ENCODE peak calls at places on chromosomes 6 and 20, in four cellular contexts. C is fibroblast of the aortic adventitia, F is epithelial cell of esophagus, J is fibroblast of lung. W is an unnamed sample.

GRCh38 chr6:139323511-139324445 is 32.0 kb upstream of the TXLNB start:
- DNase-seq in C (no peak), F (no peak), J (peak), W (peak)

GRCh38 chr6:170394980-170395379 is 88.4 kb downstream of the FAM120B start:
- DNase-seq in C (no peak), F (no peak), J (no peak), W (no peak)

GRCh38 chr6:37761872-37762271 is 57.7 kb upstream of the ZFAND3 start:
- DNase-seq in C (no peak), F (no peak), J (no peak), W (no peak)

GRCh38 chr6:27630727-27631613 is 158.1 kb upstream of the ZNF184 start:
- DNase-seq in C (peak), F (peak), J (peak), W (peak)

GRCh38 chr6:35663001-35663400 is 25.7 kb downstream of the FKBP5 start:
- DNase-seq in C (peak), F (no peak), J (no peak), W (no peak)

GRCh38 chr6:15171026-15171425 is 74.8 kb upstream of the JARID2 start:
- DNase-seq in C (no peak), F (no peak), J (no peak), W (no peak)

GRCh38 chr6:115001726-115002436 is 659.1 kb upstream of the HS3ST5 start:
- DNase-seq in C (no peak), F (peak), J (no peak), W (no peak)

GRCh38 chr6:152948150-152948768 is 34.6 kb downstream of the FBXO5 start:
- DNase-seq in C (peak), F (peak), J (peak), W (peak)

GRCh38 chr6:43847741-43848630 is 78.0 kb downstream of the VEGFA start:
- DNase-seq in C (no peak), F (peak), J (no peak), W (no peak)

GRCh38 chr6:36241728-36242127 is 28.1 kb upstream of the PNPLA1 start:
- DNase-seq in C (peak), F (no peak), J (peak), W (peak)

DNA sequence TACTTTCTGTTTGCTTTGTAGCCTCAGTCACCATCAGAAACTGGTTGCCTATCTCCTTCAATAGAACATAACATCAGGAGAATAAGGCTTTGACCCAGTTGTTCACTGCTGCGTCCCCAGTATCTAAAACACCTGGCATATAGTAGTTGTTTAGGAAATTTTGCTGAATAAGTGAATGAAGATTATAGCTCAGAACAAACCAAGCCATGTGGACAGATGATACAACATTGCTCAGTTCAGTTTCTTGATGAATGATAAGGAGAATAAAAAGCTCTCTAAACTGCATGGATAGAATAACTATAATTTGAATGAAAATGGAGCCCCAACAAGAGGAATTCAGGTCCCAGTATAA is 5.2 kb upstream of the SERPINB1 start:
- DNase-seq in C (no peak), F (no peak), J (no peak), W (no peak)
- H3K4me3 ChIP-seq in C (peak), F (no peak), J (peak), W (peak)

GRCh38 chr6:84346372-84346771 is 118.9 kb upstream of the CEP162 start:
- DNase-seq in C (peak), F (peak), J (peak), W (peak)
- TF ChIP-seq CTCF in C (peak), F (peak), J (peak), W (peak)

DNA sequence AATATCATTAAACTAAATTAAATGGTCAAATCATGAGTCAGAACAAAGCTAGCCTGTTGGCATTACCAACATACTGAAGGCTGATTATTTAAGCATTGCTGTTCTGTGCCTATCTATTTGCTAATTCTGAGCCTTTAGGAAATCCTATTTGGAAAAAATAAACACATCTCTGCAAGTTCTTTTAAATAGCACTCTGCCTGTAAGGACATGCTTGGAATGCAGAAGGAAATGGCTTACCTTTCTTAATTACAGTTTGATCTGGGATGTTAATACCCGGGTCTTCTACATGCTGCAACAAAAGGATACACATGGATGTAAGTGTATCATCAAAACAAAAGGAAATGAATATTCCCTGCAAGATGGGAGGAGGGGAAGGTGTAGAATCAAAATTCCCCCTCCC is 8.3 kb downstream of the TFAP2A start:
- DNase-seq in C (no peak), F (peak), J (no peak), W (no peak)
- H3K4me3 ChIP-seq in C (no peak), F (peak), J (no peak), W (no peak)

GRCh38 chr6:150027806-150028565 is 2.7 kb upstream of the RAET1L start:
- DNase-seq in C (no peak), F (no peak), J (no peak), W (no peak)

GRCh38 chr6:150029749-150030148 is 4.4 kb upstream of the RAET1L start:
- DNase-seq in C (no peak), F (no peak), J (no peak), W (no peak)

GRCh38 chr6:150029276-150029675 is 3.9 kb upstream of the RAET1L start:
- DNase-seq in C (no peak), F (no peak), J (no peak), W (no peak)

GRCh38 chr6:150026976-150027805 is 1.9 kb upstream of the RAET1L start:
- DNase-seq in C (no peak), F (no peak), J (no peak), W (no peak)

GRCh38 chr6:150028799-150029198 is 3.5 kb upstream of the RAET1L start:
- DNase-seq in C (no peak), F (no peak), J (no peak), W (no peak)
- TF ChIP-seq CTCF in C (no peak), F (no peak), J (no peak), W (no peak)

DNA sequence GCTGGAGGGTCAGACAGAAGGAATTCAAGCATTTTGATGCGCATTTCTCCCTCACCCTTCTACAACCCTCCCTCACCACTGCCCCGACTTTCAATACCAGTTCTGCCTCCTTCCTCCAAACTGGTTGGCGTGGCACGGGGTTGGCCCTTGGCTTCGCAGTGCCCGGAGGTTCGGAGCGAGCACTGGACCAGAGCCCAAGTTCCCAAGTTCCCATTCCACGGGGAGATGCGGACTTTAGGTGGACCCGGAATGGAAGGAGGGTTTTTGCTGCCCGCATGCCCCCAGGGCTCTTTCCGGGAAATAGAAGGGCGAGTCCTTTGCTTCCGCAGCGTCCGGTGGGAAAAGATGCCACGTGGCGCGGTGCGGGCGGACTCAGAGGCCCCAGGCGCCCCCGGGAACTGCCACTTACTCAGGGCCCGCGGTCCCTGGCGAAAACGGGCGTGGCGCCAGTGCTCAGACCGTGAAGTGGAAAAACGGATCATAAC is 8.0 kb upstream of the LAMP5 start:
- DNase-seq in C (no peak), F (no peak), J (no peak), W (no peak)
- H3K4me3 ChIP-seq in C (no peak), F (no peak), J (no peak), W (no peak)

GRCh38 chr6:146901940-146902816 is 302.0 kb upstream of the STXBP5 start:
- DNase-seq in C (peak), F (peak), J (peak), W (peak)
- TF ChIP-seq CTCF in C (peak), F (peak), J (peak), W (peak)

W was measured in fibroblast of pulmonary artery.